ENCODE peak calls at places on chromosomes 3 and 15, in six cellular contexts. One of them, this sample, is unnamed.

GRCh38 chr3:38109580-38110313 is 27.2 kb downstream of the ACAA1 start:
- DNase-seq in breast epithelium: peak
- DNase-seq in GOT3: no peak
- DNase-seq in glutamatergic neuron: no peak
- DNase-seq in NCI-H748 treated with DMSO at 0.1 percent for 48 hours: no peak
- DNase-seq in fibroblast of villous mesenchyme: no peak
- DNase-seq in this sample: no peak

GRCh38 chr3:44363591-44363990 is 25.0 kb downstream of the TCAIM start:
- DNase-seq in GOT3: no peak
- DNase-seq in NCI-H748 treated with DMSO at 0.1 percent for 48 hours: no peak
- DNase-seq in fibroblast of villous mesenchyme: no peak
- DNase-seq in breast epithelium: no peak
- DNase-seq in glutamatergic neuron: no peak
- DNase-seq in this sample: no peak

GRCh38 chr3:42936157-42936981 is 30.4 kb downstream of the ZNF662 start:
- DNase-seq in breast epithelium: no peak
- DNase-seq in fibroblast of villous mesenchyme: peak
- DNase-seq in NCI-H748 treated with DMSO at 0.1 percent for 48 hours: peak
- DNase-seq in glutamatergic neuron: no peak
- DNase-seq in GOT3: peak
- DNase-seq in this sample: no peak

GRCh38 chr15:88586401-88587162 is 34.6 kb upstream of the AEN start:
- DNase-seq in NCI-H748 treated with DMSO at 0.1 percent for 48 hours: no peak
- DNase-seq in breast epithelium: no peak
- DNase-seq in fibroblast of villous mesenchyme: no peak
- DNase-seq in glutamatergic neuron: no peak
- DNase-seq in GOT3: no peak
- DNase-seq in this sample: no peak

GRCh38 chr15:78392430-78392829 is 45.6 kb upstream of the IREB2 start:
- DNase-seq in glutamatergic neuron: no peak
- DNase-seq in NCI-H748 treated with DMSO at 0.1 percent for 48 hours: no peak
- DNase-seq in breast epithelium: no peak
- DNase-seq in GOT3: no peak
- DNase-seq in fibroblast of villous mesenchyme: no peak
- DNase-seq in this sample: peak

GRCh38 chr3:188914556-188914955 is 257.2 kb upstream of the TPRG1 start:
- DNase-seq in breast epithelium: no peak
- DNase-seq in GOT3: no peak
- DNase-seq in fibroblast of villous mesenchyme: peak
- DNase-seq in NCI-H748 treated with DMSO at 0.1 percent for 48 hours: no peak
- DNase-seq in glutamatergic neuron: no peak
- DNase-seq in this sample: no peak

GRCh38 chr3:17195856-17196604 is 311.3 kb downstream of the PLCL2 start:
- DNase-seq in fibroblast of villous mesenchyme: peak
- DNase-seq in GOT3: no peak
- DNase-seq in breast epithelium: no peak
- DNase-seq in NCI-H748 treated with DMSO at 0.1 percent for 48 hours: no peak
- DNase-seq in glutamatergic neuron: no peak
- DNase-seq in this sample: no peak

GRCh38 chr15:27743078-27743477 is 356.0 kb downstream of the OCA2 start:
- DNase-seq in fibroblast of villous mesenchyme: no peak
- DNase-seq in glutamatergic neuron: no peak
- DNase-seq in NCI-H748 treated with DMSO at 0.1 percent for 48 hours: no peak
- DNase-seq in breast epithelium: no peak
- DNase-seq in GOT3: no peak
- DNase-seq in this sample: no peak

GRCh38 chr3:185363662-185364203 is 797 bp downstream of the MAP3K13 start:
- DNase-seq in NCI-H748 treated with DMSO at 0.1 percent for 48 hours: no peak
- DNase-seq in breast epithelium: no peak
- DNase-seq in glutamatergic neuron: no peak
- DNase-seq in fibroblast of villous mesenchyme: no peak
- DNase-seq in GOT3: no peak
- DNase-seq in this sample: no peak

This sample was measured in WTC11.